ENCODE peak calls at places on chromosome 11, in eight cellular contexts. R, X, J, V, Y, A, S and L are unnamed samples.

GRCh38 chr11:47495856-47496217 is 46.9 kb upstream of the RAPSN start:
- DNase-seq in J (no peak), A (no peak), R (no peak), S (no peak), Y (no peak), X (no peak), V (no peak), L (no peak)

GRCh38 chr11:134275534-134276395 is at the start of gene GLB1L3:
- DNase-seq in X (peak), Y (peak), V (no peak), S (peak), A (peak), J (peak), R (no peak), L (no peak)

GRCh38 chr11:120900642-120901041 is 123.3 kb upstream of the TBCEL start:
- DNase-seq in V (no peak), A (no peak), X (no peak), S (no peak), Y (no peak), R (no peak), J (no peak), L (no peak)

GRCh38 chr11:64305075-64305690 is at the start of gene ESRRA:
- DNase-seq in Y (peak), X (peak), V (peak), S (peak), J (peak), A (peak), R (peak), L (peak)

GRCh38 chr11:62614275-62614674 is 1.2 kb downstream of the ROM1 start:
- DNase-seq in Y (no peak), J (peak), A (no peak), X (no peak), R (no peak), S (no peak), V (no peak), L (no peak)

GRCh38 chr11:13210424-13210823 is 67.2 kb upstream of the BMAL1 start:
- DNase-seq in J (peak), A (peak), V (peak), R (no peak), X (peak), S (no peak), Y (peak), L (no peak)

GRCh38 chr11:70054020-70054419 is 24.1 kb upstream of the ANO1 start:
- DNase-seq in R (no peak), Y (no peak), X (no peak), A (no peak), J (no peak), S (no peak), V (no peak), L (peak)

GRCh38 chr11:8813658-8814057 is 97.3 kb upstream of the AKIP1 start:
- DNase-seq in Y (peak), S (peak), A (peak), R (peak), X (peak), J (peak), V (peak), L (peak)

GRCh38 chr11:9264381-9265210 is 554 bp downstream of the DENND5A start:
- DNase-seq in V (no peak), R (no peak), Y (peak), S (peak), J (peak), X (peak), A (peak), L (peak)

GRCh38 chr11:110287537-110287936 is 8.9 kb downstream of the RDX start:
- DNase-seq in S (no peak), J (no peak), R (peak), Y (no peak), A (no peak), V (no peak), X (no peak), L (no peak)

GRCh38 chr11:76159983-76160661 is 46.2 kb downstream of the WNT11 start:
- DNase-seq in S (no peak), R (no peak), Y (peak), A (no peak), X (no peak), J (no peak), V (no peak), L (no peak)

GRCh38 chr11:69876013-69876412 is 56.8 kb upstream of the FGF3 start:
- DNase-seq in A (no peak), J (no peak), Y (no peak), X (no peak), V (no peak), R (no peak), S (no peak), L (no peak)

GRCh38 chr11:13955971-13956421 is 6.5 kb upstream of the SPON1 start:
- DNase-seq in J (peak), R (peak), Y (peak), X (peak), V (peak), A (no peak), S (peak), L (no peak)

GRCh38 chr11:65912840-65913239 is 6.0 kb downstream of the C11orf68 start:
- DNase-seq in R (no peak), J (peak), A (peak), Y (no peak), V (no peak), S (no peak), X (peak), L (no peak)

GRCh38 chr11:111417766-111418435 is 38.8 kb upstream of the POU2AF1 start:
- DNase-seq in A (no peak), V (no peak), X (peak), J (peak), R (peak), S (no peak), Y (peak), L (no peak)

GRCh38 chr11:115496892-115497291 is 7.3 kb downstream of the CADM1 start:
- DNase-seq in Y (no peak), J (no peak), V (no peak), X (no peak), S (no peak), R (no peak), A (no peak), L (no peak)

GRCh38 chr11:61293869-61294716 is 1.0 kb downstream of the VWCE start:
- DNase-seq in S (peak), J (peak), Y (peak), V (no peak), R (peak), A (peak), X (peak), L (peak)

GRCh38 chr11:72534859-72535547 is 100.7 kb upstream of the CLPB start:
- DNase-seq in S (no peak), J (peak), A (no peak), X (no peak), Y (peak), R (no peak), V (peak), L (no peak)

GRCh38 chr11:63920126-63920869 is 3.3 kb upstream of the RCOR2 start:
- DNase-seq in R (no peak), J (peak), A (no peak), Y (peak), V (no peak), S (no peak), X (peak), L (peak)

GRCh38 chr11:114416441-114416928 is 16.0 kb downstream of the RBM7 start:
- DNase-seq in S (no peak), Y (no peak), X (peak), R (no peak), V (no peak), J (peak), A (no peak), L (no peak)

GRCh38 chr11:115170133-115170815 is 333.9 kb downstream of the CADM1 start:
- DNase-seq in R (peak), S (no peak), V (no peak), X (peak), J (peak), A (no peak), Y (peak), L (no peak)

GRCh38 chr11:16883179-16883578 is 131.0 kb downstream of the PLEKHA7 start:
- DNase-seq in R (no peak), J (no peak), Y (no peak), A (no peak), S (no peak), V (peak), X (no peak), L (no peak)

GRCh38 chr11:126090452-126090851 is 27.8 kb upstream of the CDON start:
- DNase-seq in V (no peak), R (no peak), S (no peak), A (no peak), X (no peak), J (no peak), Y (no peak), L (no peak)

GRCh38 chr11:116275634-116276033 is 497.2 kb downstream of the BUD13 start:
- DNase-seq in J (no peak), Y (no peak), A (peak), R (no peak), X (no peak), V (no peak), S (no peak), L (no peak)

GRCh38 chr11:7904910-7905309 is 26.2 kb downstream of the OR10A6 start:
- DNase-seq in X (peak), A (no peak), R (no peak), V (no peak), Y (no peak), S (no peak), J (peak), L (no peak)

GRCh38 chr11:1202776-1203504 is 19.9 kb upstream of the MUC5B start:
- DNase-seq in V (peak), X (peak), J (peak), R (peak), S (peak), A (peak), Y (peak), L (peak)
- TF ChIP-seq CTCF in V (peak), X (peak), J (peak), R (peak), S (peak), A (peak), Y (peak), L (peak)

DNA sequence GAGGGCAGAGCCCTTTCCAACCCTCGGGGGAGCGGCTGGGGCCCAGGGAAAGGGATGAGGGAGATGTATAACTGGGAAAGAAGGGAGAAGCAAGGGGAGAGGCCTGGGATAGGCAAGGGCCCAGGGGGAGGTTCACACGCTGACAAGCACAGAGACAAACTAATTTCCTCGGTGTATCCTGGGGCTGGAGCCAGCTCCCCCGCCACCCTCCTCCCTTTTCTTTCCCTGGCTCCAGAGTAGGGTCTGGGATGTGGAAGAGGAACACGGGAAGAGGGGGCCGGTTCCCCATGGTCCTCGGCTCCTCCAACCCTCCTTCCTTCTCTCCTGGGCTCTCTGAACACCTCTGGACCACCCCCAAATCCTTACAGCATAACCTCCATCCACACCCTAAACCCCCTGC is 6.9 kb downstream of the CLCF1 start:
- DNase-seq in Y (no peak), A (no peak), S (no peak), X (peak), R (no peak), J (peak), V (no peak), L (no peak)
- H3K4me3 ChIP-seq in Y (no peak), A (no peak), S (no peak), X (no peak), R (no peak), J (no peak), V (no peak), L (peak)

GRCh38 chr11:11335043-11335442 is 18.0 kb downstream of the CSNK2A3 start:
- DNase-seq in A (no peak), J (no peak), S (no peak), Y (no peak), R (no peak), V (no peak), X (no peak), L (no peak)
- TF ChIP-seq CTCF in A (no peak), J (no peak), S (no peak), Y (no peak), R (no peak), V (no peak), X (no peak), L (no peak)

GRCh38 chr11:104968365-104968855 is at the start of gene CASP4:
- DNase-seq in X (peak), V (peak), S (no peak), R (peak), A (peak), J (peak), Y (peak), L (no peak)
- H3K4me3 ChIP-seq in X (peak), V (peak), S (peak), R (peak), A (peak), J (peak), Y (peak), L (peak)

GRCh38 chr11:23112987-23113886 is 253.0 kb upstream of the CCDC179 start:
- DNase-seq in R (peak), V (no peak), Y (peak), S (no peak), X (peak), A (peak), J (peak), L (no peak)
- TF ChIP-seq CTCF in R (peak), V (no peak), Y (peak), S (no peak), X (peak), A (peak), J (peak), L (peak)

GRCh38 chr11:133070053-133070713 is 462.1 kb downstream of the OPCML start:
- DNase-seq in A (no peak), J (no peak), R (no peak), X (no peak), V (no peak), S (no peak), Y (no peak), L (no peak)
- H3K4me3 ChIP-seq in A (no peak), J (no peak), R (no peak), X (no peak), V (no peak), S (no peak), Y (no peak), L (no peak)

GRCh38 chr11:90639687-90640086 is 416.8 kb upstream of the CHORDC1 start:
- DNase-seq in X (peak), A (no peak), Y (no peak), S (no peak), J (no peak), V (no peak), R (no peak), L (no peak)
- TF ChIP-seq CTCF in X (peak), A (peak), Y (no peak), S (no peak), J (no peak), V (no peak), R (peak), L (no peak)

GRCh38 chr11:28342704-28343103 is 234.5 kb downstream of the METTL15 start:
- DNase-seq in A (no peak), R (no peak), V (no peak), Y (no peak), X (peak), J (peak), S (no peak), L (no peak)
- H3K4me3 ChIP-seq in A (no peak), R (no peak), V (no peak), Y (no peak), X (no peak), J (no peak), S (no peak), L (no peak)

GRCh38 chr11:104841185-104841584 is 57.1 kb downstream of the CASP12 start:
- DNase-seq in V (no peak), Y (no peak), J (no peak), R (no peak), A (no peak), S (no peak), X (no peak), L (no peak)

GRCh38 chr11:104843150-104843837 is 55.0 kb downstream of the CASP12 start:
- DNase-seq in S (no peak), V (no peak), A (no peak), X (no peak), Y (no peak), J (no peak), R (no peak), L (no peak)

GRCh38 chr11:104841973-104842372 is 56.3 kb downstream of the CASP12 start:
- DNase-seq in S (no peak), V (no peak), Y (no peak), A (no peak), X (no peak), R (no peak), J (no peak), L (no peak)

GRCh38 chr11:104846216-104846615 is 52.0 kb downstream of the CASP12 start:
- DNase-seq in V (no peak), S (no peak), A (no peak), J (no peak), X (no peak), R (no peak), Y (no peak), L (no peak)
- TF ChIP-seq CTCF in V (no peak), S (no peak), A (no peak), J (no peak), X (no peak), R (no peak), Y (no peak), L (no peak)